ENCODE peak calls at places on chromosomes 3 and 15, in ten cellular contexts. K is adrenal gland; R is suprapubic skin; J is fibroblast of lung; M is cardiac muscle cell; Z is tibial nerve; L is body of pancreas; O is CD8-positive, alpha-beta T cell; U is aorta; F is GM23248. B is an unnamed sample. For H3K9me3, the result is how much of the 10 kb centered on the place peaks cover.

GRCh38 chr15:62171882-62172281 is 6.8 kb upstream of the C2CD4B start:
- DNase-seq in K (no peak), R (no peak), J (no peak), M (no peak), Z (no peak), L (no peak), O (no peak), U (no peak), F (no peak), B (no peak)

GRCh38 chr15:71679223-71680078 is 130.9 kb upstream of the NR2E3 start:
- DNase-seq in K (no peak), R (no peak), J (no peak), M (no peak), Z (no peak), L (no peak), O (no peak), U (no peak), F (peak), B (no peak)

GRCh38 chr3:31699309-31699953 is 166.7 kb downstream of the STT3B start:
- DNase-seq in K (no peak), R (no peak), J (peak), M (no peak), Z (no peak), L (no peak), O (no peak), U (no peak), F (peak), B (no peak)

GRCh38 chr15:98127612-98128011 is 167.1 kb downstream of the ARRDC4 start:
- DNase-seq in K (no peak), R (no peak), J (no peak), M (no peak), Z (no peak), L (no peak), O (no peak), U (no peak), F (no peak), B (no peak)

GRCh38 chr15:82625136-82625535 is 22.0 kb downstream of the CPEB1 start:
- DNase-seq in K (no peak), R (no peak), J (no peak), M (no peak), Z (no peak), L (no peak), O (no peak), U (no peak), F (no peak), B (no peak)

GRCh38 chr15:79973445-79974180 is 2.6 kb upstream of the BCL2A1 start:
- DNase-seq in K (no peak), R (no peak), J (no peak), M (no peak), Z (no peak), L (no peak), O (no peak), U (no peak), F (no peak), B (no peak)

GRCh38 chr15:57172925-57173324 is 203.4 kb upstream of the CGNL1 start:
- DNase-seq in K (no peak), R (no peak), J (peak), M (no peak), Z (no peak), L (no peak), O (no peak), U (no peak), F (peak), B (no peak)

GRCh38 chr3:46468758-46469600 is 4.3 kb upstream of the LTF start:
- DNase-seq in K (no peak), R (peak), J (no peak), M (no peak), Z (no peak), L (no peak), O (no peak), U (no peak), F (no peak), B (peak)

GRCh38 chr3:128319741-128320141 is 146.9 kb downstream of the DNAJB8 start:
- DNase-seq in K (peak), R (peak), J (no peak), M (no peak), Z (no peak), L (peak), O (no peak), U (no peak), F (no peak), B (no peak)

GRCh38 chr3:124295358-124295757 is 303.4 kb upstream of the ROPN1 start:
- DNase-seq in K (no peak), R (no peak), J (no peak), M (no peak), Z (no peak), L (no peak), O (no peak), U (no peak), F (no peak), B (no peak)

GRCh38 chr15:52021128-52021671 is 2.2 kb downstream of the MAPK6 start:
- DNase-seq in K (peak), R (no peak), J (peak), M (peak), Z (peak), L (peak), O (no peak), U (peak), F (peak), B (peak)

GRCh38 chr3:125107861-125108567 is 52.2 kb upstream of the HEG1 start:
- DNase-seq in K (no peak), R (no peak), J (peak), M (no peak), Z (no peak), L (no peak), O (no peak), U (peak), F (peak), B (no peak)

GRCh38 chr3:186283651-186284445 is 78.2 kb downstream of the DGKG start:
- DNase-seq in K (no peak), R (no peak), J (no peak), M (no peak), Z (no peak), L (no peak), O (no peak), U (no peak), F (peak), B (no peak)

GRCh38 chr15:101167791-101168462 is 83.9 kb downstream of the CHSY1 start:
- DNase-seq in K (peak), R (peak), J (peak), M (no peak), Z (peak), L (peak), O (peak), U (peak), F (peak), B (no peak)

GRCh38 chr3:191592105-191592504 is 131.1 kb downstream of the PYDC2 start:
- DNase-seq in K (no peak), R (no peak), J (no peak), M (no peak), Z (no peak), L (no peak), O (no peak), U (no peak), F (no peak), B (no peak)

GRCh38 chr15:37098468-37099320 is 1.7 kb downstream of the MEIS2 start:
- DNase-seq in K (peak), R (no peak), J (peak), M (no peak), Z (peak), L (no peak), O (no peak), U (peak), F (peak), B (no peak)

GRCh38 chr3:47803478-47804025 is 614 bp downstream of the DHX30 start:
- DNase-seq in K (no peak), R (no peak), J (no peak), M (no peak), Z (no peak), L (no peak), O (no peak), U (no peak), F (peak), B (no peak)
- H3K4me3 ChIP-seq in K (peak), R (peak), J (peak), M (peak), Z (peak), L (peak), O (peak), U (peak), F (peak), B (peak)

DNA sequence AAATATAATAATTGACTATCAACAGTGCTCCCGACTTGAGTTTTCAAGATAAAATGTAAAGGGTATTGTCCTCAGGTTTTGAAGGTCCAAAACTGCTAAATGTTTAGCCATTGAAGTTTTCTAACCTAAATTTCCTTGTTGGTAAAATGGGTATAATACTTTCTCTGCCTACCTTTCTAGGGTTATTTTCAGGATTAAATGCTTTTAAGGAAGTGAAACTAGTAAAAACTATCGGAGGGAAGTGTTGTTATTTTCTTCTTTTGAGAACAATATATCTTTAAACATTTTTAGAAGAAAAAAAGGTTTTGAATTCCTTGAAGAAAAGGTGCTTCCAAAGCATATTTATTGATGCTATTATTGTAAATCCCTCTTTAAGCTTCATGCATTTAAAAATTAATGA is 67.3 kb downstream of the FILIP1L start:
- DNase-seq in K (no peak), R (no peak), J (no peak), M (no peak), Z (no peak), L (no peak), O (no peak), U (no peak), F (no peak), B (no peak)
- H3K27ac ChIP-seq in K (peak), R (peak), J (peak), M (no peak), Z (peak), L (no peak), O (no peak), U (no peak), F (peak), B (no peak)

GRCh38 chr3:177764377-177764912 is 567.2 kb upstream of the TBL1XR1 start:
- DNase-seq in K (no peak), R (no peak), J (peak), M (no peak), Z (no peak), L (no peak), O (no peak), U (no peak), F (peak), B (no peak)

GRCh38 chr3:177758131-177758530 is 560.8 kb upstream of the TBL1XR1 start:
- DNase-seq in K (no peak), R (no peak), J (peak), M (no peak), Z (no peak), L (no peak), O (no peak), U (no peak), F (peak), B (no peak)

DNA sequence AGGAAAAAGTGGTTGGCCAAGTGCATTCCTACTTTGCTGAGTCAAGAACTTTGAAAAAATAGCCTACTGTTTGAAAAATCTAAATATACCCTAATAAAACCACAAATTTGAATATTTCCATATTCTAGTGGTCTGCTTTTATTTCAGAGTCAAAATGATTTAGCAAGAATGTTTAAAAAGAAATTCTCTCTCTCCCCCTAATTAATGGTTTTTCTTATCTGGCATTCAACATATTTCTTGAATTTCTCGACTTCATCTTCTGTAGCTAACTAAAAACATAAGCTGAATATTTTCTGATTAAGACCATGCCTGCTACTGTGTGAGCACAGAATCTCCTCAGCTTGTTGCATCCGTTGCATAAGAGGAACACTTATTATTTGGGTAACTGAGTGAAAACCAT is 563.5 kb upstream of the TBL1XR1 start:
- DNase-seq in K (no peak), R (no peak), J (peak), M (no peak), Z (no peak), L (no peak), O (no peak), U (no peak), F (peak), B (no peak)
- H3K9me3 ChIP-seq in K (under half), R (under half), J (under half), M (under half), Z (under half), L (under half), O (under half), U (under half), F (under half), B (under half)

GRCh38 chr3:174358252-174358651 is 500.9 kb upstream of the NAALADL2 start:
- DNase-seq in K (no peak), R (no peak), J (peak), M (no peak), Z (no peak), L (no peak), O (no peak), U (no peak), F (no peak), B (no peak)
- H3K4me3 ChIP-seq in K (no peak), R (no peak), J (no peak), M (no peak), Z (no peak), L (no peak), O (no peak), U (no peak), F (no peak), B (no peak)

DNA sequence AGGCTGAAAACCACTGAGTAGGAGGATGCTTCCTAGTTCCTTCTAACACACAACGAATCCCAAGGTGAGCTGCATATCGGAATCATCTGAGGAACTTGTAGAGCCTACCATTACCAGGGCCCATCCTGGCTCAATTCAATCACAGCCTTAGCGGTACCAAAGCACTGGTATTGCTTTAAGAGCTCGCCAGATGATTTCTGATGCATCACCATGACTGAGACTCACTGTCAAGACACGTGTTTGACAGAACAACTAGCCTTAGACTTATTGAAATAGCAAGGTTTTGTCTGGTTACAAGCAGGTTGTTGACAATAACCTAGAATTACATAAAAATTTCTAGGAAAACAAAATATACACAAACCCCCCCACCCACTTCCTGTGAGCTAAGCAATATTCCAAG is 68.5 kb downstream of the CBLB start:
- DNase-seq in K (no peak), R (no peak), J (no peak), M (no peak), Z (no peak), L (no peak), O (no peak), U (no peak), F (peak), B (no peak)
- H3K27ac ChIP-seq in K (no peak), R (no peak), J (no peak), M (no peak), Z (no peak), L (no peak), O (no peak), U (no peak), F (peak), B (no peak)

DNA sequence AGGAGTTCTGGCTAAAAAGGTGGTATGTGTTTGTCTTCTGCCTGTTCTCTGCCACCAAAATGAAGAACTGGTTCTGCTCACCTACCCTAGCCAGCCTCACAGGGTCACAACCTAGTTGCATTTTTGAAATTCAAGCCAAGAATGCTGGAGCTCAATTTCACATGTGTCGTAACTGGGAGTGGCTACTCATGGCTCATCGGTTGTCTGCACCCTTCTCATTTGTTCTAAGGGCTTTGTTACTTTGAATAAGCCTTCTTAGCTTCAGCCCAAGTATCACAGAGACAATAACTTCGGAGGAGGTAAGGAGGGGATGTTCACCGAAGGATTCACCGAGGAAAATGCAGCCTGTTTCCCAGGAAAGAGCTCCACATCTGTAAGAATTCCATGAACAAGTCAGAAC is 134.3 kb upstream of the RARB start:
- DNase-seq in K (no peak), R (no peak), J (no peak), M (no peak), Z (no peak), L (peak), O (no peak), U (no peak), F (no peak), B (no peak)
- H3K9me3 ChIP-seq in K (under half), R (under half), J (under half), M (under half), Z (under half), L (under half), O (under half), U (under half), F (under half), B (under half)

DNA sequence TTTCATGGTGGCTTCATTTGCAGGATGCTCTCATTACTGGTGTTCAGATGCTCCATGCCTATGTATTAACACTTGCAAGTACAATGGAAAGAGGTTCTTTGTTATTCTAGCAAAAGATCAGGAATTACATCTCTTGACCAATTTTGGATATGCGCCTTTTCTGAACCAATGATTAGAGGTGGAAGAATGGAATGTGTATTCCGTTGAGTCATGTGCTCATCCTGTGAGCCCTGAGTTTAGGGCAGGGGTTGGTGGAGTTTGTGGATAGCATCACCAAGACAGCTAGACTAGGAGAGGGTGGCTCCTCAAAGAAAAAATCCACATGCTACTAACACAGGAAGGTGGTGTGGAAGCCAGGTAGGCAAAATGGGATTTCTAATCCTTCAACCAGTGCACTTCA is 80.7 kb upstream of the SLC25A26 start:
- DNase-seq in K (no peak), R (no peak), J (no peak), M (no peak), Z (no peak), L (no peak), O (no peak), U (no peak), F (no peak), B (no peak)
- H3K4me3 ChIP-seq in K (no peak), R (no peak), J (no peak), M (no peak), Z (no peak), L (no peak), O (no peak), U (no peak), F (no peak), B (no peak)

GRCh38 chr3:155065537-155065936 is 14.6 kb upstream of the MME start:
- DNase-seq in K (no peak), R (no peak), J (peak), M (no peak), Z (no peak), L (no peak), O (no peak), U (no peak), F (peak), B (no peak)

GRCh38 chr3:155070932-155071387 is 9.2 kb upstream of the MME start:
- DNase-seq in K (no peak), R (no peak), J (peak), M (no peak), Z (no peak), L (no peak), O (no peak), U (no peak), F (peak), B (no peak)

GRCh38 chr3:155069729-155070128 is 10.4 kb upstream of the MME start:
- DNase-seq in K (no peak), R (no peak), J (peak), M (no peak), Z (no peak), L (no peak), O (no peak), U (no peak), F (no peak), B (no peak)

GRCh38 chr3:155075200-155075599 is 4.9 kb upstream of the MME start:
- DNase-seq in K (no peak), R (no peak), J (no peak), M (no peak), Z (no peak), L (no peak), O (no peak), U (no peak), F (no peak), B (no peak)

GRCh38 chr3:155070316-155070715 is 9.8 kb upstream of the MME start:
- DNase-seq in K (no peak), R (no peak), J (peak), M (no peak), Z (no peak), L (no peak), O (no peak), U (no peak), F (no peak), B (no peak)
- H3K27ac ChIP-seq in K (no peak), R (peak), J (peak), M (no peak), Z (no peak), L (no peak), O (no peak), U (no peak), F (peak), B (no peak)

DNA sequence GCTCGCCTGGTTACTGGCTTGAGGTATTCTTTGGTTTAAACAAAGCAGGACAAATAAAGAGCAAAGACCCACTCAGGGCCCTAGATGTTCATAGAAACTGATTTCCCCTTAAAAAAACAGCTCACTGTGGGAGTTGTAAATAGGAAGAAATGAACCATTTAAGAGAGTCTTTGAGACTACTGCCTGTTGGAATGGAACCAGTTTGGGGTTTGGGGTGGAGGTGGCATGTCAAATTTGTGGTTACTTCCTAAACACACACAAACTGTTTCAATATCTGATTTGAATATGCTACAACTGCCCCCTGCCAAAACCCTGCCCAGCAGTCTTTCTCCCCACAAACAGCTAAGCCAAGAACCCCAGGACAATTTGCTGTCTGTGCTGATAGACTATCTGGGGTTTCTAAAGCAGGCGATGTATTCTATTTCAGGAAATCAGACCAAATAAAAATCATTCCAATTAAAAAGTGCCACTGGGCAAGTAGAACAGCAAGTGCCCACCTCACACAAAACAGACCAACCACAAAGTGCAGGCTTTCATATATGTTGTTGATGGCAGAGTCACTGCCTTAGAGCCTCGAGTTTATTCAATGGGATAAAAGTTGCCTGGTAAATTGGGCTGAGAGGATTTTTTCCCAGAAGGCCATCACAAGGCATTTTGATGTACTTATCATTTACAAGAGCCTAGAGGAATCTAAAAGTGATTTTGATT is 293.9 kb upstream of the PROK2 start:
- DNase-seq in K (no peak), R (no peak), J (no peak), M (no peak), Z (no peak), L (no peak), O (no peak), U (no peak), F (no peak), B (no peak)
- H3K9me3 ChIP-seq in K (under half), R (under half), J (under half), M (under half), Z (under half), L (under half), O (under half), U (under half), F (under half), B (under half)

B was measured in naive thymus-derived CD4-positive, alpha-beta T cell.